ENCODE peak calls at places on chromosomes 4 and X, in six cellular contexts. B is A172; J is T47D; S is CD8-positive, alpha-beta memory T cell; C is H54; H is fibroblast of mammary gland. L is an unnamed sample.

GRCh38 chrX:131895002-131895401 is 128.1 kb upstream of the STK26 start:
- DNase-seq in C (no peak), S (no peak), B (peak; percentile 61), J (no peak), H (peak; percentile 49), L (no peak)

GRCh38 chr4:82851902-82852750 is 38.8 kb downstream of the SEC31A start:
- DNase-seq in S (no peak), J (no peak), C (no peak), B (peak; percentile 25), H (peak; percentile 54), L (no peak)

GRCh38 chr4:165542476-165542875 is 163.7 kb downstream of the CPE start:
- DNase-seq in S (no peak), C (no peak), J (no peak), B (no peak), H (no peak), L (no peak)

GRCh38 chr4:163175971-163176958 is 9.6 kb upstream of the NAF1 start:
- DNase-seq in S (no peak), H (no peak), C (no peak), B (no peak), J (no peak), L (no peak)

GRCh38 chrX:133859860-133860259 is 125.5 kb downstream of the GPC3 start:
- DNase-seq in C (no peak), H (peak; percentile 79), S (no peak), B (no peak), J (no peak), L (no peak)

GRCh38 chr4:103721251-103721650 is 1.5 kb upstream of the TACR3 start:
- DNase-seq in J (no peak), S (no peak), C (no peak), B (no peak), H (peak; percentile 1), L (no peak)

GRCh38 chr4:72365016-72365415 is 204.0 kb downstream of the ADAMTS3 start:
- DNase-seq in H (no peak), B (no peak), J (no peak), S (no peak), C (no peak), L (no peak)

GRCh38 chrX:133414399-133415275 is 652 bp downstream of the GPC4 start:
- DNase-seq in H (peak; percentile 7), C (peak; percentile 13), S (no peak), J (no peak), B (no peak), L (no peak)

GRCh38 chr4:115187136-115187535 is 73.7 kb upstream of the NDST4 start:
- DNase-seq in C (no peak), J (no peak), H (peak; percentile 42), S (no peak), B (no peak), L (no peak)

GRCh38 chrX:1222511-1223252 is 10.2 kb upstream of the CRLF2 start:
- DNase-seq in C (peak; percentile 16), J (no peak), B (peak; percentile 92), H (peak; percentile 10), S (no peak), L (no peak)

GRCh38 chr4:142406051-142406549 is 440.0 kb downstream of the INPP4B start:
- DNase-seq in J (no peak), B (peak; percentile 58), C (no peak), S (no peak), H (no peak), L (no peak)

GRCh38 chr4:141891260-141892120 is 255.1 kb downstream of the IL15 start:
- DNase-seq in S (no peak), H (no peak), J (no peak), B (no peak), C (no peak), L (no peak)

GRCh38 chr4:129839687-129840086 is 743.7 kb downstream of the C4orf33 start:
- DNase-seq in H (peak; percentile 23), S (no peak), J (no peak), C (no peak), B (no peak), L (no peak)

GRCh38 chr4:19735012-19735411 is 516.7 kb upstream of the SLIT2 start:
- DNase-seq in H (no peak), B (no peak), C (no peak), S (no peak), J (no peak), L (no peak)

GRCh38 chr4:108337923-108338322 is 169.2 kb upstream of the LEF1 start:
- DNase-seq in S (no peak), J (no peak), C (no peak), B (peak; percentile 47), H (peak; percentile 16), L (no peak)

GRCh38 chr4:91958651-91959050 is 345.1 kb upstream of the GRID2 start:
- DNase-seq in H (peak; percentile 6), S (no peak), B (peak; percentile 8), J (no peak), C (no peak), L (no peak)

GRCh38 chrX:47649781-47650163 is 591 bp downstream of the ELK1 start:
- DNase-seq in H (no peak), J (no peak), C (no peak), S (no peak), B (no peak), L (no peak)

GRCh38 chr4:85431156-85431555 is 43.8 kb upstream of the ARHGAP24 start:
- DNase-seq in J (no peak), B (no peak), H (no peak), S (no peak), C (no peak), L (no peak)

GRCh38 chrX:153726286-153727107 is 1.8 kb downstream of the ABCD1 start:
- DNase-seq in H (peak; percentile 64), B (peak; percentile 82), J (no peak), C (peak; percentile 79), S (peak; percentile 55), L (peak; percentile 71)

GRCh38 chr4:121964958-121965357 is 13.1 kb upstream of the TRPC3 start:
- DNase-seq in J (no peak), B (no peak), C (no peak), H (no peak), S (no peak), L (no peak)

GRCh38 chrX:123331349-123331748 is 147.3 kb downstream of the GRIA3 start:
- DNase-seq in S (no peak), J (no peak), C (no peak), B (no peak), H (no peak), L (no peak)

GRCh38 chrX:125003746-125004446 is 315.8 kb upstream of the TEX13C start:
- DNase-seq in B (no peak), C (no peak), J (no peak), H (no peak), S (no peak), L (no peak)

GRCh38 chr4:185874516-185875230 is 62.7 kb upstream of the SORBS2 start:
- DNase-seq in C (no peak), H (peak; percentile 68), S (no peak), B (peak; percentile 42), J (no peak), L (no peak)

GRCh38 chr4:11073621-11074051 is 355.1 kb downstream of the HS3ST1 start:
- DNase-seq in C (no peak), S (no peak), B (no peak), H (peak; percentile 87), J (no peak), L (no peak)

GRCh38 chr4:126604273-126604867 is 1028.4 kb upstream of the INTU start:
- DNase-seq in S (no peak), J (peak; percentile 12), C (no peak), B (peak; percentile 25), H (peak; percentile 62), L (no peak)

GRCh38 chr4:1356181-1356998 is 9.4 kb downstream of the UVSSA start:
- DNase-seq in C (peak; percentile 26), J (peak; percentile 64), B (peak; percentile 25), S (peak; percentile 22), H (peak; percentile 54), L (peak; percentile 94)

GRCh38 chr4:139655116-139655515 is 10.5 kb upstream of the MGST2 start:
- DNase-seq in B (peak; percentile 29), H (peak; percentile 62), J (no peak), S (no peak), C (no peak), L (no peak)

GRCh38 chrX:41559662-41560061 is 112.5 kb downstream of the NYX start:
- DNase-seq in J (no peak), B (peak; percentile 27), C (no peak), S (no peak), H (peak; percentile 95), L (no peak)

GRCh38 chr4:57182132-57182874 is 72.1 kb upstream of the IGFBP7 start:
- DNase-seq in B (peak; percentile 19), H (no peak), S (no peak), J (no peak), C (no peak), L (no peak)

GRCh38 chr4:40307627-40308497 is 27.3 kb upstream of the CHRNA9 start:
- DNase-seq in C (no peak), B (no peak), J (no peak), S (peak; percentile 41), H (no peak), L (no peak)

GRCh38 chr4:80446664-80447063 is 111.1 kb downstream of the CFAP299 start:
- DNase-seq in S (no peak), J (no peak), B (no peak), H (no peak), C (no peak), L (no peak)

GRCh38 chrX:150361777-150362351 is 1.3 kb upstream of the MAMLD1 start:
- DNase-seq in C (no peak), S (no peak), H (no peak), J (no peak), B (peak; percentile 33), L (no peak)

GRCh38 chr4:102535398-102536082 is 34.4 kb downstream of the NFKB1 start:
- DNase-seq in C (peak; percentile 8), B (peak; percentile 59), S (no peak), H (peak; percentile 84), J (no peak), L (no peak)

GRCh38 chrX:97616883-97617510 is 733.3 kb downstream of the RPA4 start:
- DNase-seq in H (peak; percentile 73), S (no peak), B (peak; percentile 40), C (peak; percentile 24), J (no peak), L (no peak)

GRCh38 chr4:159367421-159368105 is 264.7 kb downstream of the RAPGEF2 start:
- DNase-seq in S (no peak), B (no peak), H (peak; percentile 25), C (no peak), J (no peak), L (no peak)

GRCh38 chr4:159503243-159503642 is 400.4 kb downstream of the RAPGEF2 start:
- DNase-seq in J (no peak), H (no peak), C (no peak), B (no peak), S (no peak), L (no peak)

GRCh38 chrX:63922221-63922620 is 137.2 kb upstream of the ARHGEF9 start:
- DNase-seq in B (peak; percentile 41), J (no peak), S (no peak), C (peak; percentile 11), H (peak; percentile 9), L (no peak)

L was measured in HuH-7.5.